ENCODE peak calls at places on chromosomes 11 and 22, in six cellular contexts. M is activated naive CD8-positive, alpha-beta T cell treated with anti-CD3 and anti-CD28 coated beads for 36 hours; F is upper lobe of right lung; U is GM23338; V is SHP77 treated with DMSO at 0.1 percent for 48 hours; H is glutamatergic neuron. R is an unnamed sample.
A peak's percentile ranks its signal among the peaks of the same experiment; 100 is the strongest.

GRCh38 chr11:82732734-82733443 is 775 bp downstream of the FAM181B start:
- DNase-seq in V (no peak), F (peak; percentile 63), H (peak; percentile 49), M (peak; percentile 24), U (peak; percentile 60), R (peak; percentile 25)

GRCh38 chr11:84870486-84870885 is 756.7 kb downstream of the DLG2 start:
- DNase-seq in H (no peak), U (no peak), M (no peak), F (no peak), V (no peak), R (no peak)

GRCh38 chr11:46277313-46277622 is 194 bp upstream of the CREB3L1 start:
- DNase-seq in F (no peak), M (no peak), H (no peak), V (peak; percentile 48), U (peak; percentile 81), R (peak; percentile 94)

GRCh38 chr11:7520981-7521487 is 7.2 kb downstream of the PPFIBP2 start:
- DNase-seq in H (no peak), F (no peak), M (no peak), U (no peak), V (no peak), R (no peak)

GRCh38 chr11:72328366-72329224 is 84.6 kb upstream of the PHOX2A start:
- DNase-seq in V (no peak), M (no peak), H (no peak), U (peak; percentile 15), F (no peak), R (no peak)

GRCh38 chr11:108115495-108116140 is 5.7 kb upstream of the ACAT1 start:
- DNase-seq in U (peak; percentile 53), H (no peak), V (peak; percentile 84), F (peak; percentile 85), M (no peak), R (peak; percentile 66)

GRCh38 chr11:30522825-30523224 is 63.3 kb downstream of the MPPED2 start:
- DNase-seq in U (no peak), V (no peak), F (no peak), H (no peak), M (no peak), R (no peak)

GRCh38 chr22:41383085-41383484 is 1.3 kb downstream of the TEF start:
- DNase-seq in U (no peak), V (no peak), F (no peak), H (no peak), M (no peak), R (no peak)

GRCh38 chr11:77123591-77123990 is 4.5 kb upstream of the MYO7A start:
- DNase-seq in F (no peak), U (no peak), V (no peak), H (no peak), M (no peak), R (no peak)

GRCh38 chr22:29750559-29750958 is 16.2 kb downstream of the ZMAT5 start:
- DNase-seq in H (no peak), F (no peak), M (no peak), U (no peak), V (no peak), R (no peak)

GRCh38 chr22:26404851-26405357 is 24.2 kb upstream of the ASPHD2 start:
- DNase-seq in V (no peak), U (no peak), M (no peak), H (no peak), F (no peak), R (peak; percentile 28)

GRCh38 chr22:47163876-47164513 is 401.5 kb downstream of the TBC1D22A start:
- DNase-seq in H (peak; percentile 13), V (no peak), F (peak; percentile 63), U (no peak), M (no peak), R (no peak)

GRCh38 chr11:26688701-26689100 is 33.2 kb downstream of the SLC5A12 start:
- DNase-seq in V (no peak), U (no peak), F (no peak), M (no peak), H (no peak), R (no peak)

GRCh38 chr11:19301336-19301735 is 60.6 kb upstream of the E2F8 start:
- DNase-seq in F (no peak), M (no peak), U (no peak), V (no peak), H (no peak), R (no peak)

GRCh38 chr11:64268687-64269379 is 15.6 kb downstream of the BAD start:
- DNase-seq in U (peak; percentile 53), M (peak; percentile 73), V (no peak), F (peak; percentile 88), H (peak; percentile 69), R (peak; percentile 47)

R was measured in A673.